ENCODE peak calls at places on chromosomes 2 and 18, in four cellular contexts. Z, V, B and G are unnamed samples. For H3K36me3, the result is how much of the 10 kb centered on the place peaks cover.

GRCh38 chr2:26648516-26648915 is 7.3 kb upstream of the CIB4 start:
- DNase-seq in Z (no peak), B (no peak), V (no peak), G (no peak)

GRCh38 chr2:43454791-43455190 is 141.0 kb downstream of the THADA start:
- DNase-seq in Z (no peak), B (no peak), V (no peak), G (no peak)

GRCh38 chr2:240472078-240472790 is 36.8 kb downstream of the GPC1 start:
- DNase-seq in Z (no peak), B (no peak), V (no peak), G (no peak)

GRCh38 chr2:230697676-230698075 is 15.0 kb upstream of the CAB39 start:
- DNase-seq in V (no peak), Z (no peak), B (no peak), G (no peak)

GRCh38 chr2:160859086-160859485 is 301.1 kb upstream of the TANK start:
- DNase-seq in V (no peak), B (no peak), Z (no peak), G (peak)

GRCh38 chr2:147777408-147777807 is 67.4 kb upstream of the ACVR2A start:
- DNase-seq in B (no peak), Z (no peak), V (no peak), G (no peak)

GRCh38 chr2:152555048-152555447 is 162.2 kb downstream of the PRPF40A start:
- DNase-seq in Z (no peak), V (no peak), B (no peak), G (no peak)

GRCh38 chr2:1871171-1871570 is 126.9 kb upstream of the PXDN start:
- DNase-seq in V (no peak), Z (no peak), B (no peak), G (no peak)

GRCh38 chr2:240746671-240747070 is 55.0 kb downstream of the AQP12A start:
- DNase-seq in Z (no peak), V (no peak), B (no peak), G (no peak)

GRCh38 chr18:46324556-46324955 is 220.4 kb downstream of the HAUS1 start:
- DNase-seq in B (peak), V (peak), Z (no peak), G (peak)

GRCh38 chr2:240820014-240820606 is at the start of gene KIF1A:
- DNase-seq in B (peak), V (no peak), Z (no peak), G (peak)

GRCh38 chr2:199946836-199947235 is 8.5 kb downstream of the TYW5 start:
- DNase-seq in V (no peak), B (peak), Z (no peak), G (no peak)

GRCh38 chr2:116733699-116734098 is 1080.8 kb upstream of the DDX18 start:
- DNase-seq in B (no peak), V (no peak), Z (no peak), G (no peak)

GRCh38 chr2:28206786-28207185 is 185.9 kb upstream of the FOSL2 start:
- DNase-seq in V (no peak), B (peak), Z (no peak), G (no peak)

GRCh38 chr2:120629241-120629895 is 106.3 kb upstream of the GLI2 start:
- DNase-seq in V (no peak), B (no peak), Z (no peak), G (no peak)

GRCh38 chr2:2845267-2845666 is 514.2 kb upstream of the MYT1L start:
- DNase-seq in Z (no peak), B (no peak), V (no peak), G (no peak)

GRCh38 chr2:119451336-119452050 is 19.8 kb downstream of the TMEM37 start:
- DNase-seq in B (no peak), Z (no peak), V (no peak), G (no peak)

GRCh38 chr2:195709901-195710300 is 52.9 kb downstream of the SLC39A10 start:
- DNase-seq in B (peak), Z (no peak), V (no peak), G (no peak)
- H3K36me3 ChIP-seq in B (under half), Z (under half), V (under half), G (under half)

GRCh38 chr2:145503511-145503910 is 983.6 kb upstream of the ZEB2 start:
- DNase-seq in B (peak), V (no peak), Z (no peak), G (no peak)
- H3K36me3 ChIP-seq in B (under half), V (under half), Z (under half), G (under half)

GRCh38 chr2:168086805-168087204 is 160.6 kb downstream of the STK39 start:
- DNase-seq in V (no peak), Z (no peak), B (no peak), G (no peak)
- H3K36me3 ChIP-seq in V (under half), Z (under half), B (under half), G (under half)

GRCh38 chr2:54660752-54661151 is 62.7 kb upstream of the EML6 start:
- DNase-seq in B (no peak), Z (no peak), V (no peak), G (no peak)
- H3K36me3 ChIP-seq in B (half or more), Z (under half), V (under half), G (half or more)

GRCh38 chr18:9901377-9901776 is 12.4 kb upstream of the VAPA start:
- DNase-seq in B (peak), V (no peak), Z (peak), G (no peak)

GRCh38 chr18:9906407-9906955 is 7.3 kb upstream of the VAPA start:
- DNase-seq in V (no peak), B (no peak), Z (no peak), G (no peak)

GRCh38 chr18:9902832-9903231 is 11.0 kb upstream of the VAPA start:
- DNase-seq in Z (peak), V (no peak), B (no peak), G (no peak)

GRCh38 chr18:9907867-9908266 is 5.9 kb upstream of the VAPA start:
- DNase-seq in V (no peak), B (no peak), Z (no peak), G (no peak)

GRCh38 chr18:9905401-9905922 is 8.4 kb upstream of the VAPA start:
- DNase-seq in B (peak), Z (no peak), V (no peak), G (peak)
- H3K36me3 ChIP-seq in B (under half), Z (under half), V (under half), G (under half)

GRCh38 chr2:117956036-117956791 is 57.7 kb downstream of the CCDC93 start:
- DNase-seq in Z (no peak), V (no peak), B (peak), G (no peak)

GRCh38 chr2:117957616-117958015 is 56.3 kb downstream of the CCDC93 start:
- DNase-seq in V (no peak), Z (no peak), B (no peak), G (no peak)

GRCh38 chr2:117960231-117960630 is 53.6 kb downstream of the CCDC93 start:
- DNase-seq in Z (no peak), B (peak), V (no peak), G (peak)

GRCh38 chr2:117961201-117961600 is 52.7 kb downstream of the CCDC93 start:
- DNase-seq in B (no peak), V (no peak), Z (no peak), G (no peak)

DNA sequence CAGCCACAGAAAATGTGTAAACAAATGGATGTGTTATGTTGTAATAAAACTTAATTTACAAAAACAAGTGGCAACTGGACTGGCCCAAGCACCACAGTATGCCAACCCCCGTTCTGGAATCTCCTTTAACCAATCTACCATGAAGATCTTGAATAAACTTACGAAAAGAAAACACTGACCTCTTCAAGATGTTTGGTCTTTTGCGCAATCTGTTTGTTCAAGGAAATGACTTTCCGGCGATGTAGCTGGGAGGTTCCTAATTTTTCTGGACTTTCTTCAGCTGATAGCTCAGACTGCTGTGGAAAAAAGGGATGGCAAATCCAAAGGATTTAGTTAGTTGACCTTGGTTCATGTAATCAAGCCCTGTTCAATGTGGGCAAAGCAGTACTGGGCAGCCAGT is 55.7 kb downstream of the CCDC93 start:
- DNase-seq in V (peak), Z (no peak), B (peak), G (peak)
- H3K36me3 ChIP-seq in V (under half), Z (under half), B (half or more), G (under half)

GRCh38 chr2:88563134-88563533 is 64.1 kb downstream of the EIF2AK3 start:
- DNase-seq in Z (no peak), B (no peak), V (no peak), G (no peak)
- H3K36me3 ChIP-seq in Z (under half), B (under half), V (under half), G (under half)